ENCODE peak calls at places on chromosomes 1 and 21, in six cellular contexts. J is prostate gland, F is lower leg skin, O is breast epithelium, V is suprapubic skin, C is esophagus squamous epithelium. P is an unnamed sample.

GRCh38 chr1:4124631-4125145 is 224.6 kb upstream of the C1orf174 start:
- DNase-seq in J (no peak), F (no peak), O (peak), V (peak), C (no peak), P (no peak)

GRCh38 chr1:93774707-93775106 is 93.1 kb upstream of the BCAR3 start:
- DNase-seq in J (no peak), F (no peak), O (no peak), V (no peak), C (no peak), P (no peak)

GRCh38 chr1:85465791-85466134 is 804 bp upstream of the DDAH1 start:
- DNase-seq in J (no peak), F (no peak), O (no peak), V (no peak), C (no peak), P (no peak)

GRCh38 chr1:152112101-152112884 is 3.0 kb downstream of the TCHH start:
- DNase-seq in J (no peak), F (no peak), O (no peak), V (no peak), C (no peak), P (no peak)

GRCh38 chr1:196674908-196675307 is 23.1 kb downstream of the CFH start:
- DNase-seq in J (no peak), F (no peak), O (no peak), V (no peak), C (no peak), P (no peak)

GRCh38 chr1:8866792-8867415 is 11.6 kb downstream of the ENO1 start:
- DNase-seq in J (no peak), F (no peak), O (no peak), V (no peak), C (no peak), P (no peak)

GRCh38 chr1:52157582-52157981 is 15.7 kb downstream of the ZFYVE9 start:
- DNase-seq in J (no peak), F (no peak), O (no peak), V (no peak), C (no peak), P (no peak)

GRCh38 chr1:203557390-203557789 is 63.4 kb downstream of the OPTC start:
- DNase-seq in J (no peak), F (no peak), O (no peak), V (no peak), C (no peak), P (no peak)

GRCh38 chr1:37673920-37674319 is 18.4 kb upstream of the CDCA8 start:
- DNase-seq in J (no peak), F (peak), O (no peak), V (no peak), C (no peak), P (no peak)

GRCh38 chr1:167871331-167871730 is 42.6 kb downstream of the ADCY10 start:
- DNase-seq in J (no peak), F (no peak), O (no peak), V (no peak), C (no peak), P (no peak)

GRCh38 chr21:46416551-46416950 is 42.1 kb upstream of the DIP2A start:
- DNase-seq in J (no peak), F (no peak), O (no peak), V (no peak), C (no peak), P (no peak)

GRCh38 chr1:235831148-235831547 is 35.6 kb downstream of the LYST start:
- DNase-seq in J (no peak), F (no peak), O (no peak), V (no peak), C (no peak), P (no peak)

GRCh38 chr1:23588749-23589505 is 29.6 kb upstream of the ID3 start:
- DNase-seq in J (no peak), F (no peak), O (no peak), V (no peak), C (no peak), P (no peak)

GRCh38 chr1:23591460-23592208 is 32.3 kb upstream of the ID3 start:
- DNase-seq in J (no peak), F (no peak), O (no peak), V (no peak), C (no peak), P (no peak)

GRCh38 chr1:23592209-23592905 is 33.1 kb upstream of the ID3 start:
- DNase-seq in J (peak), F (no peak), O (no peak), V (no peak), C (no peak), P (no peak)

GRCh38 chr1:23589506-23589872 is 30.2 kb upstream of the ID3 start:
- DNase-seq in J (no peak), F (no peak), O (no peak), V (no peak), C (no peak), P (no peak)

DNA sequence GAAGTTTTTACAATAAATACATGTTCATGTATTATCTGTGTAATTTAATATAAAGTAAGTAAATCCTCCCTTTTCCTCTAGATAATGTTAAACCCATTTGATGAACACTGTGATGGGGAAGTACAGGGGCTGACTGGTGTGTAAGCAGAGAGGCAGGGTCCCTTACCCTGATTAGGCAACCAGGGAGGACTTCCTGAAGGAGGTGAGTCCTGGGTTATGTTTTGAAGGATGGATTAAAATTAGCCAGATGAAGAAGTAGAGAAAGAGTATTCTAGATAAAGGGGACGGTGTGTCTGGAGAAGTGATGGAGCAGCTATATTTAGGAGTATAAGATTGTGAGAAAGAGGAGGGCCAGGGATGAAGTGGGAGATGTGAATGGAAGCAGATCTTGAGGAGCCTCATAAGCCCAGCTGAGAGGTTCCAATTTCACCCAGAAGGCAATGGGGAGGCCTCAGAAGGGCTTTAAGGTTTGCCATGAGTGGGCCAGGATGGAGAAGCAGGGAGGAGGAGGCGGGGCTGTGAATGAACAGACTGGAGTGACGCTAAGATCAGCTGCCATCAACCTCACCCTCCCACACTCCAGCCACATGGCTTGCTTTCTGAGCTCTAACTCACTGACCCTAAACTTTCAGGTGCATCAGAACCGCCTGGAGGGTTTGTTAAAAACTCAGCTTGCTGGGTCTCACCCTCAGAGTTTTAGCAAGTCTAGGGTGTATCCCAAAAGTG is 30.9 kb upstream of the ID3 start:
- DNase-seq in J (no peak), F (no peak), O (no peak), V (no peak), C (no peak), P (no peak)
- TF ChIP-seq POLR2A in J (no peak), F (no peak), O (no peak), V (no peak), C (no peak), P (no peak)

GRCh38 chr1:154115180-154115579 is 39.7 kb downstream of the NUP210L start:
- DNase-seq in J (no peak), F (no peak), O (no peak), V (no peak), C (no peak), P (no peak)

GRCh38 chr1:154117642-154118041 is 37.2 kb downstream of the NUP210L start:
- DNase-seq in J (no peak), F (no peak), O (no peak), V (no peak), C (no peak), P (no peak)
- TF ChIP-seq CTCF in J (no peak), F (no peak), O (no peak), V (no peak), C (no peak), P (no peak)

GRCh38 chr1:155174334-155175280 is 958 bp downstream of the TRIM46 start:
- DNase-seq in J (no peak), F (no peak), O (peak), V (peak), C (no peak), P (no peak)
- H3K4me3 ChIP-seq in J (peak), F (no peak), O (peak), V (peak), C (peak), P (peak)

DNA sequence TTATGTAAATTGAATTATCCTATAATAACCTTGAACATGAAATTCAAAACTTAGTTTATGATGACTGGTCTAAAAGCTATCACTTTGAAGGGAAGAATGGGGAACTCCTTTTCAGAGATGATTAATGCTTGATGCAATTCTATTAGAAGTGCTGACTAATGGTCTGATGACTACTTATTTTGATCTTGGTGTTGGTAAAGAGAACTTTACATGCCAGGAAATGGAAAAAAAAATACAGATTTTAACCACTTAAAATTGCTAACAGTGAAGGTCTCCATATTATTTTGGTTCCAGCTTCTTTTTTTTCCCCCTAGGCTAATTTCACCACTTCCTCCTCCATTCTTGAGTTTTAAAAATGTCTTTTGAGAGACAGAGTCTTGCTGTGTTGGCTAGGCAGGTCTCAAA is 22.9 kb downstream of the S1PR1 start:
- DNase-seq in J (no peak), F (no peak), O (no peak), V (no peak), C (no peak), P (no peak)
- TF ChIP-seq POLR2A in J (no peak), F (no peak), O (no peak), V (no peak), C (no peak), P (no peak)

DNA sequence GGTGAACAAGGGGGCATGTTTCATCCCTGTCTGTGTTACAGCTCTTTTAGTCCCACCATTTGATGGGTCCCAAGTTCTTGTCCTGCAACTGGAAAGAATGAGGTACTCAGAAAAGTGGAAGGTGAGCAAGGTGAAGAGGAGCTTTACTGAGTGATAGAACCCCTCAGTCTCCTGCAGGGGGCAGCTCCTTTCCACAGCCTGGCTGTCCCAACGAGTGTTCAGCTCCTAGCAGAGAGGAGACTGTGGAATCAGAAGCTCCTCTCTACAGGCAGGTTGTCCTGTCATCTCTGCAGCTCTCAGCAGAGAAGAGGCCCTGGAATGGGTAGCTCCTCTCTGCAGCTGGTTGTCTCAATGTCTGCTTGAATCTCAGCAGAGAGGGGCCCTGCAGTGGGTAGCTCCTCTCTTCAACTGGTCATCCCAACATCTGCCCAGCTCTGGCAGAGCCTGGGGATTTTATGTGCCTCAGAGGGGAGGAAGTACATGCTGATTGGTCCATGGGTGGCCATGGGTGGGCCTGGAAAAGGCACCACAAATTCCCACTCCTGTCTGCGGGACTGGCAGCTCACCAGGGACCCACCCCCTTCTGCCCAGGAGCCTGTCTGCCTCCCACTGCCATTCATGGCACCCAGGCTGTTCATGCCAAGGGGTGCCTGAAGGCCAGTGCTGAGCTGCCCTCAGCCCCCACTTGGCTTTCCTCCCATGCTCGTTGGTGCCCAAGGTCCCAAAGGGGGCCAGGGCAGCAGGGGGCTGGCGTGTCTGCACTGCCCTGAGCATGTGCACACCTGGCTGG is 25.7 kb downstream of the LDLRAD1 start:
- DNase-seq in J (peak), F (no peak), O (no peak), V (peak), C (no peak), P (no peak)
- TF ChIP-seq CTCF in J (peak), F (no peak), O (no peak), V (no peak), C (no peak), P (no peak)

GRCh38 chr1:214549604-214550338 is 1.6 kb downstream of the PTPN14 start:
- DNase-seq in J (peak), F (no peak), O (no peak), V (no peak), C (no peak), P (no peak)
- H3K4me3 ChIP-seq in J (peak), F (no peak), O (peak), V (peak), C (peak), P (peak)

GRCh38 chr1:31657972-31658510 is 13.4 kb upstream of the PEF1 start:
- DNase-seq in J (no peak), F (no peak), O (no peak), V (no peak), C (no peak), P (no peak)
- TF ChIP-seq POLR2A in J (no peak), F (no peak), O (no peak), V (no peak), C (no peak), P (no peak)

DNA sequence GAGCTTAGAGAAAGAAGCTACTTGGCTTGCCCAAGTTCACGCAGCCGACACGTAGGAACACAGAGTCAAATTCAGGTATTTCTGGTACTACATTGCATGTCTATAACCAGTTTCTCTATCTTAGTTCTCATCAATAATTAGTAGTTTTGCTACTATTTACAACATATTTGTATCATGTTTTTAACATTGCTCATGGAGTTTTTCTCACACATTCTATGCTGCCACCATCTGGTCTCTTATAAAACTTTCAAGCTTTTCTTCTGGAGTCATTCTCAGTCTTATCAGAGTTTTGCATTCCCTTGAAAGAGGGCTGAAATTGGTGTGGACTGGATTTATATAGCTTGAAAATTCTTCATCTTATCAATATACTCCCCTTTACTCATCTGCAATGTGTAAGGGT is 118.8 kb upstream of the PALMD start:
- DNase-seq in J (no peak), F (no peak), O (no peak), V (no peak), C (no peak), P (no peak)
- TF ChIP-seq CTCF in J (no peak), F (no peak), O (no peak), V (no peak), C (no peak), P (peak)

P was measured in tibial nerve.